ENCODE peak calls at places on chromosomes 11 and 22, in seven cellular contexts. W is K562; G is CD4-positive, CD25-positive, alpha-beta regulatory T cell; K is aorta; P is lower lobe of right lung; F is pancreas; O is body of pancreas. E is an unnamed sample.

GRCh38 chr11:117039897-117040296 is 58.3 kb downstream of the SIK3 start:
- ATAC-seq in W (peak; percentile 59), G (no peak), K (no peak), P (peak; percentile 45), F (peak; percentile 24), O (no peak), E (no peak)

GRCh38 chr11:76770642-76771445 is 12.3 kb upstream of the TSKU start:
- ATAC-seq in W (no peak), G (no peak), K (peak; percentile 44), P (peak; percentile 30), F (peak; percentile 22), O (peak; percentile 15), E (peak; percentile 81)

GRCh38 chr11:3815882-3816281 is 7.5 kb downstream of the PGAP2 start:
- ATAC-seq in W (no peak), G (no peak), K (peak; percentile 21), P (peak; percentile 34), F (no peak), O (no peak), E (no peak)

GRCh38 chr11:22193348-22194051 is 615 bp downstream of the ANO5 start:
- ATAC-seq in W (peak; percentile 69), G (no peak), K (peak; percentile 59), P (peak; percentile 68), F (peak; percentile 69), O (peak; percentile 49), E (peak; percentile 31)

GRCh38 chr11:57321996-57322880 is 2.5 kb downstream of the TNKS1BP1 start:
- ATAC-seq in W (peak; percentile 8), G (no peak), K (peak; percentile 85), P (peak; percentile 74), F (peak; percentile 75), O (peak; percentile 75), E (peak; percentile 80)

GRCh38 chr11:36361901-36362391 is 65.9 kb downstream of the PRR5L start:
- ATAC-seq in W (no peak), G (no peak), K (no peak), P (peak; percentile 70), F (peak; percentile 62), O (peak; percentile 38), E (no peak)

GRCh38 chr22:48717883-48718817 is 1109.5 kb downstream of the BRD1 start:
- ATAC-seq in W (no peak), G (no peak), K (peak; percentile 39), P (no peak), F (no peak), O (no peak), E (no peak)

GRCh38 chr11:93845181-93846092 is 5.0 kb downstream of the VSTM5 start:
- ATAC-seq in W (no peak), G (no peak), K (no peak), P (no peak), F (no peak), O (no peak), E (no peak)

GRCh38 chr22:33723915-33724314 is 196.4 kb downstream of the LARGE1 start:
- ATAC-seq in W (no peak), G (no peak), K (no peak), P (no peak), F (no peak), O (no peak), E (no peak)

GRCh38 chr22:30235687-30236170 is 10.8 kb downstream of the LIF start:
- ATAC-seq in W (no peak), G (no peak), K (no peak), P (peak; percentile 66), F (peak; percentile 64), O (peak; percentile 75), E (no peak)

GRCh38 chr22:27749597-27750225 is 51.8 kb downstream of the MN1 start:
- ATAC-seq in W (no peak), G (no peak), K (peak; percentile 52), P (no peak), F (no peak), O (no peak), E (peak; percentile 13)

GRCh38 chr11:128587415-128587814 is at the start of gene ETS1:
- ATAC-seq in W (no peak), G (no peak), K (no peak), P (no peak), F (peak; percentile 67), O (peak; percentile 47), E (no peak)

GRCh38 chr11:1732421-1733008 is 17.9 kb downstream of the IFITM10 start:
- ATAC-seq in W (no peak), G (no peak), K (no peak), P (no peak), F (no peak), O (no peak), E (no peak)

GRCh38 chr11:9840460-9841004 is 176.7 kb downstream of the SWAP70 start:
- ATAC-seq in W (no peak), G (no peak), K (no peak), P (no peak), F (no peak), O (no peak), E (no peak)

GRCh38 chr11:121352301-121352891 is 59.8 kb downstream of the SC5D start:
- ATAC-seq in W (no peak), G (no peak), K (no peak), P (no peak), F (peak; percentile 6), O (no peak), E (peak; percentile 7)

GRCh38 chr11:6523253-6523652 is 26.2 kb downstream of the DNHD1 start:
- ATAC-seq in W (no peak), G (no peak), K (no peak), P (no peak), F (no peak), O (no peak), E (no peak)

GRCh38 chr11:104668797-104669463 is 229.3 kb downstream of the CASP12 start:
- ATAC-seq in W (no peak), G (peak; percentile 67), K (no peak), P (no peak), F (peak; percentile 54), O (peak; percentile 33), E (no peak)

GRCh38 chr22:37282385-37282677 is at the start of gene CYTH4:
- ATAC-seq in W (peak; percentile 58), G (peak; percentile 79), K (peak; percentile 34), P (peak; percentile 68), F (peak; percentile 67), O (no peak), E (peak; percentile 44)

GRCh38 chr11:72720047-72720446 is 32.2 kb downstream of the ARAP1 start:
- ATAC-seq in W (no peak), G (no peak), K (no peak), P (no peak), F (no peak), O (no peak), E (no peak)

GRCh38 chr22:32652609-32653008 is 148.9 kb upstream of the TIMP3 start:
- ATAC-seq in W (no peak), G (no peak), K (no peak), P (no peak), F (no peak), O (no peak), E (no peak)

GRCh38 chr22:50245214-50246072 is 620 bp upstream of the TUBGCP6 start:
- ATAC-seq in W (peak; percentile 23), G (no peak), K (peak; percentile 28), P (peak; percentile 77), F (peak; percentile 20), O (peak; percentile 27), E (no peak)

GRCh38 chr11:72037554-72038311 is 39.0 kb downstream of the IL18BP start:
- ATAC-seq in W (no peak), G (no peak), K (no peak), P (no peak), F (no peak), O (no peak), E (no peak)

GRCh38 chr22:43925433-43926348 is 2.1 kb downstream of the PNPLA3 start:
- ATAC-seq in W (no peak), G (no peak), K (no peak), P (no peak), F (peak; percentile 13), O (no peak), E (no peak)

GRCh38 chr11:122721964-122722266 is 66.4 kb downstream of the UBASH3B start:
- ATAC-seq in W (no peak), G (peak; percentile 76), K (no peak), P (no peak), F (no peak), O (no peak), E (no peak)
- H3K27ac ChIP-seq in W (no peak overlapping the region), G (no peak overlapping the region), K (no peak overlapping the region), P (no peak overlapping the region), F (no peak overlapping the region), O (no peak overlapping the region), E (no peak overlapping the region)

DNA sequence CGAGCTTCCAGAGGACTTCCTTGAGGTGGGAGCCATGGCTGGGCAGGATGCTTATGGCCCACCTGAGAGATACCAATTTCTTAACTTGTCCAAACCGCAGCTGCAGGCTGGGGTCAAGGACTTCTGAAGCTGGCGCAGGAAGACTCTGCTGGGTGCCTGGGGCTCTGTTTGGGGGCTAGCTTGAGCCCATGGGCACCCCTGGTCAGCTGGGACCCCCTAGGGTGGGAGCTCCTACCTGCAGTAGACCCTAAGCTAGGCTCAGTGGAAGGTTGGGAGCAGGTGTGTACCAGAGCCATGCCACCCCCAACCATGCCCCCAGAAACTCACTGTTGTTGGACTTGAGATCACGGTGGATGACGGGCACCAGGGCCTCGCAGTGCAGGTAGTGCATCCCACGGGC is 1.3 kb downstream of the MAP3K11 start:
- ATAC-seq in W (no peak), G (no peak), K (no peak), P (no peak), F (no peak), O (no peak), E (no peak)
- H3K27ac ChIP-seq in W (no peak overlapping the region), G (peak overlapping the region; percentile 96), K (no peak overlapping the region), P (peak overlapping the region; percentile 95), F (no peak overlapping the region), O (peak overlapping the region; percentile 96), E (peak overlapping the region; percentile 94)

GRCh38 chr11:132131051-132131450 is 760.6 kb downstream of the NTM start:
- ATAC-seq in W (no peak), G (no peak), K (no peak), P (no peak), F (no peak), O (no peak), E (no peak)

GRCh38 chr11:132125855-132126841 is 755.7 kb downstream of the NTM start:
- ATAC-seq in W (no peak), G (peak; percentile 28), K (peak; percentile 47), P (peak; percentile 37), F (peak; percentile 62), O (no peak), E (peak; percentile 27)

GRCh38 chr11:132123854-132124835 is 753.7 kb downstream of the NTM start:
- ATAC-seq in W (no peak), G (no peak), K (no peak), P (no peak), F (no peak), O (no peak), E (no peak)

GRCh38 chr11:132123449-132123848 is 753.0 kb downstream of the NTM start:
- ATAC-seq in W (no peak), G (no peak), K (no peak), P (no peak), F (no peak), O (no peak), E (no peak)

GRCh38 chr11:132126973-132127900 is 756.8 kb downstream of the NTM start:
- ATAC-seq in W (no peak), G (no peak), K (peak; percentile 79), P (peak; percentile 54), F (peak; percentile 87), O (peak; percentile 53), E (peak; percentile 59)
- H3K27ac ChIP-seq in W (no peak overlapping the region), G (no peak overlapping the region), K (no peak overlapping the region), P (no peak overlapping the region), F (no peak overlapping the region), O (no peak overlapping the region), E (no peak overlapping the region)

DNA sequence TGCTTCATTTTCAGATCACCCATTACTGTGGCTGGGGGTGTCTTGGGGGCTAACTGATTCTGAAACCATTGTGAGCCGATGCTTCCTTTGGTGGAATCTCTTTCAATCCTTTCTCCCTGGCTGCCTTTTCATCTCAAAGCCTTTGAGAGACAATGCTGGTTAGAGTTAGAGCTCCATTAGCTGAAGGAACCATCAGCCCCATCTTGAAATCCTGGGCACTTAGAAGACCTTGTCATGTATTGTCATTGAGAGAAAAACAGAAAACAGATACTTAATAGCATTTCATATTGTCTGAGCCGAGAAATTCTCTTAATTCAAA is 6.7 kb downstream of the TEAD1 start:
- ATAC-seq in W (no peak), G (no peak), K (no peak), P (no peak), F (no peak), O (no peak), E (no peak)
- H3K27ac ChIP-seq in W (no peak overlapping the region), G (no peak overlapping the region), K (no peak overlapping the region), P (no peak overlapping the region), F (no peak overlapping the region), O (peak overlapping the region; percentile 74), E (peak overlapping the region; percentile 100)